ENCODE peak calls at places on chromosomes 4 and X, in six cellular contexts. N is CD4-positive, alpha-beta memory T cell; Z is heart right ventricle; T is tibial artery; A is lung; H is iPS DF 6.9. L is an unnamed sample.

GRCh38 chr4:48854395-48854683 is 23.5 kb downstream of the OCIAD1 start:
- DNase-seq in N (no peak), Z (no peak), T (no peak), A (no peak), H (no peak), L (no peak)

GRCh38 chrX:74593593-74593992 is 20.8 kb downstream of the RLIM start:
- DNase-seq in N (no peak), Z (no peak), T (no peak), A (no peak), H (no peak), L (no peak)

GRCh38 chr4:128385683-128386304 is 98.2 kb upstream of the PGRMC2 start:
- DNase-seq in N (no peak), Z (no peak), T (no peak), A (no peak), H (no peak), L (no peak)

GRCh38 chrX:83510466-83511181 is 2.5 kb downstream of the POU3F4 start:
- DNase-seq in N (no peak), Z (no peak), T (no peak), A (no peak), H (no peak), L (no peak)

GRCh38 chr4:8331567-8331955 is 62.0 kb downstream of the HTRA3 start:
- DNase-seq in N (no peak), Z (no peak), T (peak), A (no peak), H (no peak), L (no peak)

GRCh38 chr4:105644270-105644669 is 64.2 kb downstream of the INTS12 start:
- DNase-seq in N (no peak), Z (no peak), T (no peak), A (no peak), H (no peak), L (no peak)

GRCh38 chr4:5710962-5711478 is at the start of gene EVC:
- DNase-seq in N (no peak), Z (peak), T (peak), A (peak), H (no peak), L (no peak)

GRCh38 chrX:71909956-71910355 is 689 bp upstream of the NHSL2 start:
- DNase-seq in N (no peak), Z (peak), T (no peak), A (no peak), H (no peak), L (no peak)

GRCh38 chrX:123475068-123475724 is 257.7 kb downstream of the THOC2 start:
- DNase-seq in N (no peak), Z (no peak), T (no peak), A (no peak), H (no peak), L (no peak)

GRCh38 chr4:174648859-174649258 is 126.6 kb upstream of the HPGD start:
- DNase-seq in N (no peak), Z (no peak), T (no peak), A (no peak), H (no peak), L (no peak)

GRCh38 chrX:84932814-84933213 is 70.9 kb upstream of the APOOL start:
- DNase-seq in N (no peak), Z (no peak), T (no peak), A (no peak), H (no peak), L (no peak)

GRCh38 chrX:152306331-152306730 is 144.8 kb downstream of the GABRA3 start:
- DNase-seq in N (no peak), Z (no peak), T (no peak), A (no peak), H (no peak), L (no peak)

GRCh38 chr4:20126906-20127305 is 124.8 kb upstream of the SLIT2 start:
- DNase-seq in N (no peak), Z (no peak), T (no peak), A (no peak), H (no peak), L (no peak)

GRCh38 chrX:17182317-17182716 is 192.7 kb upstream of the NHS start:
- DNase-seq in N (no peak), Z (no peak), T (no peak), A (no peak), H (no peak), L (no peak)

GRCh38 chr4:122788935-122789334 is 37.7 kb upstream of the FGF2 start:
- DNase-seq in N (no peak), Z (no peak), T (no peak), A (no peak), H (no peak), L (no peak)

GRCh38 chrX:27336466-27337091 is 126.6 kb downstream of the PPP4R3C start:
- DNase-seq in N (no peak), Z (no peak), T (no peak), A (peak), H (peak), L (no peak)

GRCh38 chr4:17932041-17932440 is 89.5 kb downstream of the LCORL start:
- DNase-seq in N (no peak), Z (no peak), T (no peak), A (no peak), H (no peak), L (no peak)

GRCh38 chrX:139882299-139882698 is 50.6 kb downstream of the ATP11C start:
- DNase-seq in N (no peak), Z (no peak), T (no peak), A (no peak), H (no peak), L (no peak)

GRCh38 chrX:1807301-1807731 is 192.5 kb downstream of the ASMT start:
- DNase-seq in N (no peak), Z (no peak), T (no peak), A (no peak), H (peak), L (no peak)

GRCh38 chr4:141660880-141661279 is 24.5 kb downstream of the IL15 start:
- DNase-seq in N (no peak), Z (no peak), T (no peak), A (no peak), H (no peak), L (no peak)

GRCh38 chrX:64850371-64851082 is 125.7 kb downstream of the ZC4H2 start:
- DNase-seq in N (no peak), Z (no peak), T (no peak), A (no peak), H (no peak), L (no peak)

DNA sequence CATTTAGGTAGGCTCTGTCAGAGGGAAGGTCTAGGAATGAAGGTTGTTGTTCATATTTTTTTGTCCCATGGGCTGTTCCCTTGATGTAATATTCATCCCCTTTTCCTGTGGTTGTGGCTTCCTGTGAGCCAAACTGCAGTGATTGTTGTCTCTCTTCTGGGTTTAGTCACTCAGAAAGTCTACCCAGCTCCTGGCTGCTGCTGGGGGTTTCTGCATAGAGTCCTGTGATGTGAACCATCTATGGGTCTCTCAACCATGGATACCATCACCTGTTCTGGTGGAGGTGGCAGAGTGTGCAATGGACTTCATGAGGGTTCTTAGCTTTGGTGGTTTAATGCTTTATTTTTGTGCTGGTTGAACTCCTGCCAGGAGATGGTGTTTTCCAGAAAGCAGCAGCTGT is 122.8 kb downstream of the ZC4H2 start:
- DNase-seq in N (no peak), Z (no peak), T (no peak), A (no peak), H (no peak), L (no peak)
- H3K27ac ChIP-seq in N (no peak), Z (no peak), T (no peak), A (no peak), H (no peak), L (no peak)

DNA sequence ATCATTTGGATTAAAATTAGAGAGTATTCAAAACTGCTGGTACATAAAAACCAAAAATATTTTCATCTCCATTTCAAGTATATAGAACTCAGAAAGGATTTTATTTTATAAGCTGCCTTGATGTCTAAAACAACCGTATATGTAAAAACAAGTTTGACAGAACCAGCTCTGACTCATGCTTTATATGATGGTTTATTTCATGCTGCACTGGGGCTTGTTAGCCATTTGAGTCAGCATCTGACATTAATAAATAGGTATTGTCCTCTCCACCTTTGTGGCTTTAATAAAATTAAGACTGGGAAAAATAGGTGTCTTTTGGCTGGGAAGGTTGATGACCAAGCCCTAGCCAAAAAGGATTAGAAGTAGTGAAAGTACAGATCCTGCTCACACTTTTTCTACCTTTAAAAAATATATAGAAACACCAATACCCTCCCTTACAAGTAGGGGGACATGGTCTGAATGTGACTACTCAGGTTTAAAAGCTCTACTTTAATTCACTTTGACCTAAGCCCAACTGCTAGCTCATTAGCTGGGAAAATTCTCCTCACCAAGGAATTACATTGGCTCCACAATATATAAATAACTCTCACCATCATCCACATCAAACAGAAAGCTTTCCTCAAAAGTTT is 228.1 kb downstream of the ADAMTS3 start:
- DNase-seq in N (no peak), Z (no peak), T (no peak), A (no peak), H (no peak), L (no peak)
- H3K27ac ChIP-seq in N (no peak), Z (no peak), T (no peak), A (no peak), H (no peak), L (no peak)

GRCh38 chr4:22372958-22373357 is 142.9 kb downstream of the ADGRA3 start:
- DNase-seq in N (no peak), Z (no peak), T (no peak), A (no peak), H (no peak), L (no peak)
- H3K27ac ChIP-seq in N (no peak), Z (no peak), T (no peak), A (no peak), H (no peak), L (no peak)

GRCh38 chrX:153511784-153512500 is 5.5 kb upstream of the ATP2B3 start:
- DNase-seq in N (no peak), Z (no peak), T (no peak), A (no peak), H (no peak), L (no peak)
- H3K27ac ChIP-seq in N (no peak), Z (no peak), T (no peak), A (no peak), H (no peak), L (no peak)

GRCh38 chr4:150280081-150280950 is 202.1 kb downstream of the DCLK2 start:
- DNase-seq in N (no peak), Z (no peak), T (no peak), A (no peak), H (no peak), L (no peak)
- H3K27ac ChIP-seq in N (no peak), Z (no peak), T (no peak), A (no peak), H (no peak), L (no peak)

GRCh38 chrX:39862958-39863357 is 234.8 kb downstream of the BCOR start:
- DNase-seq in N (no peak), Z (no peak), T (no peak), A (no peak), H (no peak), L (no peak)
- H3K27ac ChIP-seq in N (no peak), Z (no peak), T (no peak), A (no peak), H (no peak), L (no peak)